ENCODE peak calls at places on chromosome 22, in seven cellular contexts. O, P, M, Z, N, L and W are unnamed samples.

GRCh38 chr22:25120761-25121212 is 78.9 kb upstream of the CRYBB3 start:
- DNase-seq in L (no peak), M (no peak), Z (no peak), P (no peak), N (no peak), O (peak), W (no peak)

GRCh38 chr22:39306456-39307361 is 12.7 kb downstream of the RPL3 start:
- DNase-seq in P (peak), M (no peak), O (no peak), N (no peak), L (peak), Z (no peak), W (no peak)

GRCh38 chr22:42080287-42080686 is 787 bp downstream of the SMDT1 start:
- DNase-seq in P (peak), Z (no peak), M (no peak), L (no peak), N (no peak), O (no peak), W (peak)

GRCh38 chr22:32476804-32477203 is 2.2 kb downstream of the FBXO7 start:
- DNase-seq in N (no peak), P (no peak), Z (no peak), L (no peak), O (no peak), M (no peak), W (no peak)

GRCh38 chr22:46446799-46447198 is 90.6 kb downstream of the CELSR1 start:
- DNase-seq in O (no peak), N (no peak), L (no peak), M (no peak), P (no peak), Z (no peak), W (peak)

GRCh38 chr22:39433476-39434242 is 23.2 kb upstream of the MGAT3 start:
- DNase-seq in Z (no peak), O (no peak), P (no peak), L (no peak), N (no peak), M (no peak), W (no peak)

GRCh38 chr22:44648821-44649566 is 53.0 kb upstream of the PRR5 start:
- DNase-seq in Z (no peak), P (peak), O (no peak), M (no peak), L (no peak), N (no peak), W (no peak)

GRCh38 chr22:19818264-19819208 is 36.1 kb downstream of the GNB1L start:
- DNase-seq in Z (no peak), P (peak), L (no peak), O (no peak), M (no peak), N (no peak), W (no peak)

GRCh38 chr22:46377566-46378498 is 42.3 kb downstream of the TRMU start:
- DNase-seq in O (peak), L (no peak), Z (peak), N (peak), P (no peak), M (no peak), W (peak)

GRCh38 chr22:21082248-21082647 is 36.5 kb downstream of the LRRC74B start:
- DNase-seq in Z (no peak), L (no peak), M (no peak), N (no peak), P (no peak), O (no peak), W (no peak)

GRCh38 chr22:27531782-27532530 is 269.6 kb downstream of the MN1 start:
- DNase-seq in N (no peak), Z (no peak), O (no peak), L (no peak), M (no peak), P (no peak), W (no peak)

GRCh38 chr22:26210390-26210789 is 41.1 kb downstream of the SEZ6L start:
- DNase-seq in Z (no peak), P (no peak), N (no peak), O (no peak), L (no peak), M (no peak), W (no peak)

GRCh38 chr22:42202669-42203068 is 67.8 kb downstream of the TCF20 start:
- DNase-seq in M (no peak), O (no peak), P (no peak), L (no peak), N (no peak), Z (no peak), W (no peak)

GRCh38 chr22:27094633-27095308 is 437.4 kb downstream of the MIAT start:
- DNase-seq in N (no peak), Z (no peak), L (no peak), O (no peak), P (no peak), M (no peak), W (no peak)

GRCh38 chr22:22752556-22753477 is 108.4 kb downstream of the GGTLC2 start:
- DNase-seq in P (no peak), Z (no peak), L (peak), O (no peak), N (no peak), M (no peak), W (no peak)

GRCh38 chr22:49525366-49525765 is 302.3 kb downstream of the BRD1 start:
- DNase-seq in O (no peak), N (no peak), L (no peak), P (no peak), M (no peak), Z (no peak), W (no peak)

DNA sequence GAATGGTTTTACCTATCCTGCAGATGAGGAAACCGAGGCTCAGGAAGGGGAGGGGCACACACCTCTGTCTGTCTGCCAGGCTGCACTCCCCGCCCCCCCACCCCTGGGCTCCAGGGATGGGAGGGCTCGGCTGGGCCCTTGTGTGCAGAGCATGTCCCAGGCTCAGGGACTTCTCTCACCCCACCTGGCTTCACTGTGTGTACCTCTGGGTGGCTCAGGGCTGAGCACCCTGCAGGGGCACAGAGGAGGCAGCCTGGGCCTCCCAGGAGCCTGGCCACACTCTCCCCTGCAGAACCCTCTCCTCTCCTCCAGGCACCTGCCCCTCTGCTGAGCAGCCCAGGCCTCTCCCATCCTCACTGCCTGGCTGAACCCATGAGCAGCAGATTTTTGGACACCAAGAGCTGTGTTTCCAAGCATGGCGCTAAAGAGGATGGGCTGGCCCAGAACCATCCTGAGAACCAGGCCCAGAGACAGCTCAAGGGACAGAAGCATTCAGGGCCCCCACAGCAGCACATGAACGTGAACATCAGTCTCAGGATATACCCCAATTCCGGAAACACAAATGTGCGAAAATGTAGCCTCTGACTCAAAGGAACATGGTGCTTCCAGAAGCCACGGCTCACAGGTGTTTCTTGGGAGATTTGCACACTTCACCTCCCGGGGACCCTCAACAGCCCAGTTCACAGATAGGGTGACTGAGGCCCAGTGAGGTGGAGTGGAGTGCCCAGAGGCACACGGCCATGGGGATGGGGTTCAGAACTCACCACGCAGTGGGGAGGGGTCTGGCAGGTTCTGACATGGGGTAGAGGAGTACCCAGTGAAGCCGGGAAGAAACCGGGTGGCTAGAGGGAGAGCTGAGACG is 10.5 kb downstream of the EMID1 start:
- DNase-seq in Z (no peak), L (peak), O (no peak), P (peak), N (no peak), M (no peak), W (no peak)
- TF ChIP-seq JUND in Z (no peak), L (no peak), O (no peak), P (no peak), N (no peak), M (no peak), W (no peak)

GRCh38 chr22:43481528-43482309 is 69.9 kb downstream of the MPPED1 start:
- DNase-seq in P (no peak), O (peak), M (no peak), N (no peak), L (peak), Z (no peak), W (no peak)
- TF ChIP-seq JUND in P (no peak), O (no peak), M (no peak), N (no peak), L (no peak), Z (no peak), W (no peak)

GRCh38 chr22:37626144-37626543 is 13.3 kb upstream of the SH3BP1 start:
- DNase-seq in Z (no peak), O (no peak), L (no peak), M (no peak), P (no peak), N (no peak), W (no peak)
- TF ChIP-seq JUND in Z (no peak), O (no peak), L (no peak), M (no peak), P (no peak), N (no peak), W (no peak)

GRCh38 chr22:37291559-37292298 is 9.4 kb downstream of the CYTH4 start:
- DNase-seq in M (no peak), O (no peak), P (no peak), N (no peak), Z (no peak), L (peak), W (no peak)

GRCh38 chr22:37292641-37293040 is 10.3 kb downstream of the CYTH4 start:
- DNase-seq in N (no peak), M (no peak), P (no peak), L (no peak), O (no peak), Z (no peak), W (no peak)

GRCh38 chr22:37289156-37289735 is 6.9 kb downstream of the CYTH4 start:
- DNase-seq in P (no peak), M (no peak), Z (no peak), N (no peak), L (no peak), O (no peak), W (no peak)

GRCh38 chr22:37288521-37288920 is 6.2 kb downstream of the CYTH4 start:
- DNase-seq in N (no peak), P (no peak), O (no peak), M (no peak), L (no peak), Z (no peak), W (no peak)

DNA sequence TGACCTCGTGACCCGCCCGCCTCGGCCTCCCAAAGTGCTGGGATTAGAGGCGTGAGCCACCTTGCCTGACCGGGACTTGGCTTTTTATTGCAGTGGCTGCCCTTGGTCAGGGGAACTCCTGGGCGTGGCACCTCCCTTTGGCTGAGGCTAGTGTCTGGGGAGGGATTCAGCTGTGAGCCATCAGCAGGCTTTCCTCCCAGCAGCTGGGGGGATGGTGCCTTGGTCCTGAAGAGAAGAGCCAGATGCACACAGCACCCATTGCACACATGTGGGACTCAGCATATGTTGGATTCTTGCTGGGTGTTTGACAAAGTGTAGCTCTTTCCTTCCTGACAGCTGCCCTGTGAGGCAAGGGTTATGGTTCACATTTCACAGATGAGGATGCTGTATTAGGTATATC is 8.4 kb downstream of the CYTH4 start:
- DNase-seq in O (no peak), L (no peak), M (no peak), P (no peak), N (no peak), Z (no peak), W (no peak)
- TF ChIP-seq JUND in O (no peak), L (no peak), M (no peak), P (no peak), N (no peak), Z (no peak), W (no peak)